ENCODE peak calls at places on chromosome 11, in eight cellular contexts. J is left colon; N is HEK293T; K is EL; Y is amygdala; S is PC-3; Z is iris pigment epithelial cell; P is activated effector memory CD4-positive, alpha-beta T cell treated with Interleukin-2 at 50 U/mL for 16 hours. U is an unnamed sample.

GRCh38 chr11:117434481-117434880 is 106.8 kb downstream of the CEP164 start:
- DNase-seq in J (no peak), N (no peak), K (no peak), Y (no peak), S (no peak), Z (no peak), P (no peak), U (no peak)

GRCh38 chr11:20047755-20048154 is 112.5 kb downstream of the DBX1 start:
- DNase-seq in J (no peak), N (no peak), K (no peak), Y (no peak), S (no peak), Z (no peak), P (no peak), U (no peak)

GRCh38 chr11:17221968-17222367 is 14.2 kb upstream of the PIK3C2A start:
- DNase-seq in J (no peak), N (no peak), K (peak), Y (no peak), S (peak), Z (peak), P (no peak), U (no peak)

GRCh38 chr11:121741954-121742361 is 289.2 kb upstream of the SORL1-AS1 start:
- DNase-seq in J (peak), N (no peak), K (no peak), Y (peak), S (no peak), Z (peak), P (no peak), U (no peak)

GRCh38 chr11:43576834-43577521 is 103.6 kb upstream of the HSD17B12 start:
- DNase-seq in J (peak), N (peak), K (peak), Y (peak), S (peak), Z (peak), P (no peak), U (no peak)

GRCh38 chr11:78833237-78833636 is 258.6 kb upstream of the NARS2 start:
- DNase-seq in J (no peak), N (no peak), K (no peak), Y (no peak), S (no peak), Z (no peak), P (no peak), U (no peak)

GRCh38 chr11:91859666-91860065 is 365.0 kb upstream of the FAT3 start:
- DNase-seq in J (no peak), N (no peak), K (peak), Y (no peak), S (peak), Z (no peak), P (no peak), U (no peak)

GRCh38 chr11:117430293-117430955 is 102.8 kb downstream of the CEP164 start:
- DNase-seq in J (no peak), N (no peak), K (no peak), Y (no peak), S (no peak), Z (no peak), P (no peak), U (no peak)

GRCh38 chr11:128547946-128548654 is 39.3 kb downstream of the ETS1 start:
- DNase-seq in J (no peak), N (no peak), K (no peak), Y (no peak), S (no peak), Z (no peak), P (no peak), U (no peak)

GRCh38 chr11:12680940-12681258 is 6.7 kb downstream of the TEAD1 start:
- DNase-seq in J (no peak), N (no peak), K (no peak), Y (no peak), S (no peak), Z (no peak), P (no peak), U (no peak)

GRCh38 chr11:125593113-125593761 is 585 bp downstream of the STT3A start:
- DNase-seq in J (no peak), N (peak), K (peak), Y (no peak), S (peak), Z (peak), P (no peak), U (no peak)

GRCh38 chr11:28618426-28618825 is 510.2 kb downstream of the METTL15 start:
- DNase-seq in J (no peak), N (no peak), K (peak), Y (no peak), S (peak), Z (peak), P (no peak), U (no peak)

GRCh38 chr11:94820480-94820879 is 52.3 kb downstream of the AMOTL1 start:
- DNase-seq in J (no peak), N (no peak), K (no peak), Y (no peak), S (no peak), Z (no peak), P (no peak), U (no peak)

GRCh38 chr11:27075192-27075591 is 34.6 kb downstream of the BBOX1 start:
- DNase-seq in J (no peak), N (no peak), K (peak), Y (no peak), S (no peak), Z (peak), P (no peak), U (no peak)

GRCh38 chr11:98862169-98862568 is 158.6 kb upstream of the CNTN5 start:
- DNase-seq in J (no peak), N (no peak), K (no peak), Y (no peak), S (no peak), Z (no peak), P (no peak), U (no peak)

GRCh38 chr11:63907808-63908530 is 9.0 kb downstream of the RCOR2 start:
- DNase-seq in J (no peak), N (no peak), K (no peak), Y (no peak), S (no peak), Z (no peak), P (no peak), U (no peak)

GRCh38 chr11:108340958-108341357 is 118.1 kb downstream of the ATM start:
- DNase-seq in J (no peak), N (no peak), K (no peak), Y (no peak), S (peak), Z (no peak), P (no peak), U (no peak)

U was measured in activated B cell treated with CpG ODN at 0.5 μM for 24 hours.